ENCODE peak calls at places on chromosomes 2 and 18, in seven cellular contexts. One of them, this sample, is unnamed.

GRCh38 chr18:58394046-58394445 is 234.8 kb downstream of the ALPK2 start:
- DNase-seq in D341Med: no peak
- DNase-seq in right lobe of liver: no peak
- DNase-seq in MCF 10A: no peak
- DNase-seq in type B pancreatic cell: no peak
- DNase-seq in T-helper 9 cell: no peak
- DNase-seq in HepG2: no peak
- DNase-seq in this sample: no peak

GRCh38 chr2:57902578-57902977 is 144.0 kb upstream of the VRK2 start:
- DNase-seq in D341Med: no peak
- DNase-seq in right lobe of liver: no peak
- DNase-seq in MCF 10A: no peak
- DNase-seq in type B pancreatic cell: no peak
- DNase-seq in T-helper 9 cell: no peak
- DNase-seq in HepG2: no peak
- DNase-seq in this sample: no peak

GRCh38 chr2:25187729-25188350 is 19.5 kb upstream of the POMC start:
- DNase-seq in D341Med: no peak
- DNase-seq in right lobe of liver: no peak
- DNase-seq in MCF 10A: no peak
- DNase-seq in type B pancreatic cell: no peak
- DNase-seq in T-helper 9 cell: no peak
- DNase-seq in HepG2: no peak
- DNase-seq in this sample: no peak

GRCh38 chr18:37231251-37231650 is 334.3 kb downstream of the CELF4 start:
- DNase-seq in D341Med: no peak
- DNase-seq in right lobe of liver: no peak
- DNase-seq in MCF 10A: no peak
- DNase-seq in type B pancreatic cell: no peak
- DNase-seq in T-helper 9 cell: no peak
- DNase-seq in HepG2: no peak
- DNase-seq in this sample: no peak

GRCh38 chr2:237757616-237758015 is 41.0 kb upstream of the RBM44 start:
- DNase-seq in D341Med: no peak
- DNase-seq in right lobe of liver: no peak
- DNase-seq in MCF 10A: no peak
- DNase-seq in type B pancreatic cell: no peak
- DNase-seq in T-helper 9 cell: no peak
- DNase-seq in HepG2: no peak
- DNase-seq in this sample: no peak

GRCh38 chr2:118310016-118310877 is 222.0 kb downstream of the INSIG2 start:
- DNase-seq in D341Med: peak; percentile 75
- DNase-seq in right lobe of liver: no peak
- DNase-seq in MCF 10A: no peak
- DNase-seq in type B pancreatic cell: no peak
- DNase-seq in T-helper 9 cell: peak; percentile 26
- DNase-seq in HepG2: no peak
- DNase-seq in this sample: peak; percentile 89

GRCh38 chr2:45964226-45964841 is 312.9 kb downstream of the PRKCE start:
- DNase-seq in D341Med: no peak
- DNase-seq in right lobe of liver: peak; percentile 88
- DNase-seq in MCF 10A: peak; percentile 100
- DNase-seq in type B pancreatic cell: no peak
- DNase-seq in T-helper 9 cell: no peak
- DNase-seq in HepG2: peak; percentile 47
- DNase-seq in this sample: peak; percentile 87

GRCh38 chr2:37912056-37912455 is 13.0 kb upstream of the RMDN2 start:
- DNase-seq in D341Med: no peak
- DNase-seq in right lobe of liver: no peak
- DNase-seq in MCF 10A: peak; percentile 33
- DNase-seq in type B pancreatic cell: no peak
- DNase-seq in T-helper 9 cell: no peak
- DNase-seq in HepG2: no peak
- DNase-seq in this sample: no peak

GRCh38 chr2:119673796-119674195 is 5.2 kb upstream of the TMEM177 start:
- DNase-seq in D341Med: no peak
- DNase-seq in right lobe of liver: no peak
- DNase-seq in MCF 10A: no peak
- DNase-seq in type B pancreatic cell: no peak
- DNase-seq in T-helper 9 cell: no peak
- DNase-seq in HepG2: no peak
- DNase-seq in this sample: no peak

GRCh38 chr2:433216-433615 is 145.3 kb upstream of the ALKAL2 start:
- DNase-seq in D341Med: no peak
- DNase-seq in right lobe of liver: no peak
- DNase-seq in MCF 10A: no peak
- DNase-seq in type B pancreatic cell: no peak
- DNase-seq in T-helper 9 cell: no peak
- DNase-seq in HepG2: no peak
- DNase-seq in this sample: no peak

GRCh38 chr2:47534179-47534919 is 131.4 kb downstream of the MSH2 start:
- DNase-seq in D341Med: peak; percentile 63
- DNase-seq in right lobe of liver: no peak
- DNase-seq in MCF 10A: peak; percentile 64
- DNase-seq in type B pancreatic cell: no peak
- DNase-seq in T-helper 9 cell: no peak
- DNase-seq in HepG2: no peak
- DNase-seq in this sample: peak; percentile 82